ENCODE peak calls at places on chromosomes 12 and 14, in six cellular contexts. One of them, this sample, is unnamed.

GRCh38 chr14:86683525-86683924 is 1153.6 kb downstream of the FLRT2 start:
- DNase-seq in endothelial cell of umbilical vein: no peak
- DNase-seq in K562: no peak
- DNase-seq in breast epithelium: no peak
- DNase-seq in upper lobe of left lung: no peak
- DNase-seq in sigmoid colon: no peak
- DNase-seq in this sample: no peak

GRCh38 chr12:122204829-122205589 is 1.5 kb downstream of the B3GNT4 start:
- DNase-seq in endothelial cell of umbilical vein: no peak
- DNase-seq in K562: no peak
- DNase-seq in breast epithelium: no peak
- DNase-seq in upper lobe of left lung: no peak
- DNase-seq in sigmoid colon: no peak
- DNase-seq in this sample: no peak

GRCh38 chr14:36221097-36221496 is 44.6 kb upstream of the PTCSC3 start:
- DNase-seq in endothelial cell of umbilical vein: no peak
- DNase-seq in K562: no peak
- DNase-seq in breast epithelium: no peak
- DNase-seq in upper lobe of left lung: no peak
- DNase-seq in sigmoid colon: no peak
- DNase-seq in this sample: no peak

GRCh38 chr12:4278582-4278939 is 5.0 kb downstream of the CCND2 start:
- DNase-seq in endothelial cell of umbilical vein: no peak
- DNase-seq in K562: no peak
- DNase-seq in breast epithelium: no peak
- DNase-seq in upper lobe of left lung: no peak
- DNase-seq in sigmoid colon: peak; percentile 79
- DNase-seq in this sample: no peak

GRCh38 chr14:74713395-74713735 is 421 bp downstream of the FCF1 start:
- DNase-seq in endothelial cell of umbilical vein: no peak
- DNase-seq in K562: no peak
- DNase-seq in breast epithelium: no peak
- DNase-seq in upper lobe of left lung: no peak
- DNase-seq in sigmoid colon: no peak
- DNase-seq in this sample: no peak

GRCh38 chr12:94263011-94263786 is 114.8 kb downstream of the PLXNC1 start:
- DNase-seq in endothelial cell of umbilical vein: no peak
- DNase-seq in K562: no peak
- DNase-seq in breast epithelium: no peak
- DNase-seq in upper lobe of left lung: no peak
- DNase-seq in sigmoid colon: no peak
- DNase-seq in this sample: no peak

GRCh38 chr12:15794196-15794595 is 5.0 kb upstream of the EPS8 start:
- DNase-seq in endothelial cell of umbilical vein: no peak
- DNase-seq in K562: no peak
- DNase-seq in breast epithelium: no peak
- DNase-seq in upper lobe of left lung: no peak
- DNase-seq in sigmoid colon: no peak
- DNase-seq in this sample: no peak

GRCh38 chr12:108156717-108157116 is 27.6 kb downstream of the WSCD2 start:
- DNase-seq in endothelial cell of umbilical vein: no peak
- DNase-seq in K562: no peak
- DNase-seq in breast epithelium: peak; percentile 43
- DNase-seq in upper lobe of left lung: no peak
- DNase-seq in sigmoid colon: no peak
- DNase-seq in this sample: no peak

GRCh38 chr14:42224053-42224888 is 617.6 kb downstream of the LRFN5 start:
- DNase-seq in endothelial cell of umbilical vein: peak; percentile 47
- DNase-seq in K562: peak; percentile 3
- DNase-seq in breast epithelium: no peak
- DNase-seq in upper lobe of left lung: no peak
- DNase-seq in sigmoid colon: no peak
- DNase-seq in this sample: peak; percentile 52

GRCh38 chr12:72275551-72275950 is 3.4 kb downstream of the TRHDE start:
- DNase-seq in endothelial cell of umbilical vein: no peak
- DNase-seq in K562: no peak
- DNase-seq in breast epithelium: no peak
- DNase-seq in upper lobe of left lung: no peak
- DNase-seq in sigmoid colon: no peak
- DNase-seq in this sample: no peak

GRCh38 chr12:72276212-72276865 is 4.2 kb downstream of the TRHDE start:
- DNase-seq in endothelial cell of umbilical vein: no peak
- DNase-seq in K562: no peak
- DNase-seq in breast epithelium: no peak
- DNase-seq in upper lobe of left lung: no peak
- DNase-seq in sigmoid colon: no peak
- DNase-seq in this sample: no peak

GRCh38 chr12:72274926-72275325 is 2.8 kb downstream of the TRHDE start:
- DNase-seq in endothelial cell of umbilical vein: no peak
- DNase-seq in K562: no peak
- DNase-seq in breast epithelium: no peak
- DNase-seq in upper lobe of left lung: no peak
- DNase-seq in sigmoid colon: no peak
- DNase-seq in this sample: no peak

GRCh38 chr12:72278894-72279293 is 6.7 kb downstream of the TRHDE start:
- DNase-seq in endothelial cell of umbilical vein: no peak
- DNase-seq in K562: no peak
- DNase-seq in breast epithelium: no peak
- DNase-seq in upper lobe of left lung: no peak
- DNase-seq in sigmoid colon: no peak
- DNase-seq in this sample: no peak

GRCh38 chr12:72277415-72277814 is 5.2 kb downstream of the TRHDE start:
- DNase-seq in endothelial cell of umbilical vein: no peak
- DNase-seq in K562: no peak
- DNase-seq in breast epithelium: no peak
- DNase-seq in upper lobe of left lung: no peak
- DNase-seq in sigmoid colon: no peak
- DNase-seq in this sample: no peak
- H3K4me1 ChIP-seq in endothelial cell of umbilical vein: no peaks in the 10 kb centered on the region
- H3K4me1 ChIP-seq in K562: peaks cover 9% of the 10 kb centered on the region
- H3K4me1 ChIP-seq in breast epithelium: no peaks in the 10 kb centered on the region
- H3K4me1 ChIP-seq in upper lobe of left lung: peaks cover 11% of the 10 kb centered on the region
- H3K4me1 ChIP-seq in sigmoid colon: peaks cover 18% of the 10 kb centered on the region
- H3K4me1 ChIP-seq in this sample: peaks cover 14% of the 10 kb centered on the region

GRCh38 chr14:70660967-70661871 is 19.5 kb downstream of the TTC9 start:
- DNase-seq in endothelial cell of umbilical vein: no peak
- DNase-seq in K562: no peak
- DNase-seq in breast epithelium: peak; percentile 61
- DNase-seq in upper lobe of left lung: no peak
- DNase-seq in sigmoid colon: no peak
- DNase-seq in this sample: peak; percentile 80
- TF ChIP-seq CTCF in endothelial cell of umbilical vein: no peak
- TF ChIP-seq CTCF in K562: no peak
- TF ChIP-seq CTCF in breast epithelium: no peak
- TF ChIP-seq CTCF in upper lobe of left lung: no peak
- TF ChIP-seq CTCF in sigmoid colon: no peak
- TF ChIP-seq CTCF in this sample: no peak

DNA sequence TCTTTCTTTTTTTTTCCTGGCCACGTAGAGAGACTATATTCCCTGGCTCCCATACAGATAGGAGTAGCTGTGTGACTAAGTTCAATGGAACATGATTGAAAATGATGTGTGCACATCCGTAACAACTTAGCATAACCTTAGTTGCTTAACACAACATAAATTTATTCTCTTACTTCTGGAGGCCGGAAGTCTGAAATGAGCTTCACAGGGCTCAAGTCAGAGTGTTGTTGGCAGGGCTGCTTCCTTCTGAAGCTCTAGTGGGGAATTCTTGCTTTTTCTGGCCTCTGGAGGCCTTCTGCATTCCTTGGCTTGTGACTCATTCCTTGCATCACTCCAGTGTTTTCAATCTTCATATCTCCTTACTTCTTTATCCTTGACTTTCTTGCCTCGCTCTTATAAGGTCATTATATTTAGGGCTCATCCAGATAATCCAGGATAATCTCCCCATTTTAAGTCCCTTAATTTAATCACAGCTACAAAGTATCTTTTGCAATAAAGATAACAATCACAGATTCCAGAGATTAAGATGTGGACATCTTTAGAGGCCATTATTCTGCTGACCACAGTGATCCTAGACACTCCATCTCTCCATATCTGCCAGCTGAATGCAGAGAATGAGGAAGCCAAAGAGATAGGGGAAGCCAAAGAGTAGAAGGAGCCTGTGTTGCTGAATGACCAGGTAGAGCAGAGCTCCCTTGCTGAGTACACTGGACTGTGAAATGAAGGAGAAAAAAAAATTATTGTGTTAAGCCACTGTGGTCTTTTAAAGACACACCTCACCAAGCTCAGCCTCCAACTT is 21.0 kb upstream of the SNX6 start:
- DNase-seq in endothelial cell of umbilical vein: peak; percentile 89
- DNase-seq in K562: no peak
- DNase-seq in breast epithelium: no peak
- DNase-seq in upper lobe of left lung: no peak
- DNase-seq in sigmoid colon: no peak
- DNase-seq in this sample: no peak
- TF ChIP-seq POLR2AphosphoS5 in endothelial cell of umbilical vein: peak; percentile 88
- TF ChIP-seq POLR2AphosphoS5 in K562: no peak
- TF ChIP-seq POLR2AphosphoS5 in breast epithelium: no peak
- TF ChIP-seq POLR2AphosphoS5 in upper lobe of left lung: no peak
- TF ChIP-seq POLR2AphosphoS5 in sigmoid colon: no peak
- TF ChIP-seq POLR2AphosphoS5 in this sample: no peak

GRCh38 chr12:3154006-3154405 is 76.8 kb downstream of the TSPAN9 start:
- DNase-seq in endothelial cell of umbilical vein: no peak
- DNase-seq in K562: no peak
- DNase-seq in breast epithelium: no peak
- DNase-seq in upper lobe of left lung: no peak
- DNase-seq in sigmoid colon: no peak
- DNase-seq in this sample: no peak
- H3K4me1 ChIP-seq in endothelial cell of umbilical vein: peaks cover 42% of the 10 kb centered on the region
- H3K4me1 ChIP-seq in K562: no peaks in the 10 kb centered on the region
- H3K4me1 ChIP-seq in breast epithelium: peaks cover 11% of the 10 kb centered on the region
- H3K4me1 ChIP-seq in upper lobe of left lung: peaks cover 69% of the 10 kb centered on the region
- H3K4me1 ChIP-seq in sigmoid colon: peaks cover 28% of the 10 kb centered on the region
- H3K4me1 ChIP-seq in this sample: peaks cover 13% of the 10 kb centered on the region

GRCh38 chr12:43336962-43337555 is 214.9 kb downstream of the ADAMTS20 start:
- DNase-seq in endothelial cell of umbilical vein: peak; percentile 51
- DNase-seq in K562: no peak
- DNase-seq in breast epithelium: no peak
- DNase-seq in upper lobe of left lung: no peak
- DNase-seq in sigmoid colon: no peak
- DNase-seq in this sample: no peak
- TF ChIP-seq CTCF in endothelial cell of umbilical vein: peak; percentile 35
- TF ChIP-seq CTCF in K562: no peak
- TF ChIP-seq CTCF in breast epithelium: peak; percentile 35
- TF ChIP-seq CTCF in upper lobe of left lung: peak; percentile 10
- TF ChIP-seq CTCF in sigmoid colon: no peak
- TF ChIP-seq CTCF in this sample: no peak

DNA sequence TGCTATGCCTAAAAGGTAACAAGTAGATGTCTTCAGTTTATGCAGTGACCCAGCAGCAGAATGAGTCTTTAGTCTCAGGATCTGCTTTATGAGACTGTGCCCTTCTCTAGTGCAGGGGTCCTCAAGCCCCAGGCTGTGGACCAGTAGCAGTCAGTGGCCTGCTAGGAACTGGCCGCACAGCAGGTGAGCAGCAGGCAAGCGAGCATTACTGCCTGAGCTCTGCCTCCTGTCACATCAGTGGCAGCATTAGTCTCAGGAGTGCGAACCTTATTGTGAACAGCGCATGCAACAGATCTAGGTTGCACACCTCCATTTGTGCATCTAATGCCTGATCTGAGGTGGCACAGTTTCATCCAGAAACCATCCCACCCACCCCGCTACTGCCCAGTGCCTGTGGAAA is 38.4 kb downstream of the LRP6 start:
- DNase-seq in endothelial cell of umbilical vein: no peak
- DNase-seq in K562: no peak
- DNase-seq in breast epithelium: no peak
- DNase-seq in upper lobe of left lung: peak; percentile 2
- DNase-seq in sigmoid colon: no peak
- DNase-seq in this sample: no peak
- TF ChIP-seq POLR2AphosphoS5 in endothelial cell of umbilical vein: no peak
- TF ChIP-seq POLR2AphosphoS5 in K562: no peak
- TF ChIP-seq POLR2AphosphoS5 in breast epithelium: no peak
- TF ChIP-seq POLR2AphosphoS5 in upper lobe of left lung: no peak
- TF ChIP-seq POLR2AphosphoS5 in sigmoid colon: no peak
- TF ChIP-seq POLR2AphosphoS5 in this sample: no peak

DNA sequence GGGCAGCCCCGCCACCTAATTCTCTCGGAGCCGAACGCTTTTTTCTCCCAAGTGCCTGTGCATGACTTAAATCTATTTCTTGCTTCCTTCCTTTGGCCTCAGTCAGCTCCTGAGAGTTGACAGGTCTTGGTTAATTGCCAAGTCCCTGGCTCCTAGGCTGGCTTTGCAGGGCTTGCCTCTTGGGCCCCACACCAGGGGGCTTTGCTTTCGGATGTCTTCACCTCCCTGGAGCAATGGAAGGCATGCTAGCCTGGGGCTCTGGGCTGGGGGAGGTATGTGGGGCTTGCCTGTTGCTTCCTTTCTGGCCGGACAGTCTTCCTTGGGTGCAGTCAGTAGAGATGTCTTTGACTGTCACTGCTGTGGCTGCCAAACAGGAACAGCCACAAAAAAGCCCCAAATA is 2.2 kb upstream of the KRT80 start:
- DNase-seq in endothelial cell of umbilical vein: peak; percentile 70
- DNase-seq in K562: no peak
- DNase-seq in breast epithelium: no peak
- DNase-seq in upper lobe of left lung: no peak
- DNase-seq in sigmoid colon: no peak
- DNase-seq in this sample: no peak
- H3K4me1 ChIP-seq in endothelial cell of umbilical vein: peaks cover 58% of the 10 kb centered on the region
- H3K4me1 ChIP-seq in K562: peaks cover 4% of the 10 kb centered on the region
- H3K4me1 ChIP-seq in breast epithelium: peaks cover 21% of the 10 kb centered on the region
- H3K4me1 ChIP-seq in upper lobe of left lung: peaks cover 69% of the 10 kb centered on the region
- H3K4me1 ChIP-seq in sigmoid colon: peaks cover 57% of the 10 kb centered on the region
- H3K4me1 ChIP-seq in this sample: peaks cover 37% of the 10 kb centered on the region

DNA sequence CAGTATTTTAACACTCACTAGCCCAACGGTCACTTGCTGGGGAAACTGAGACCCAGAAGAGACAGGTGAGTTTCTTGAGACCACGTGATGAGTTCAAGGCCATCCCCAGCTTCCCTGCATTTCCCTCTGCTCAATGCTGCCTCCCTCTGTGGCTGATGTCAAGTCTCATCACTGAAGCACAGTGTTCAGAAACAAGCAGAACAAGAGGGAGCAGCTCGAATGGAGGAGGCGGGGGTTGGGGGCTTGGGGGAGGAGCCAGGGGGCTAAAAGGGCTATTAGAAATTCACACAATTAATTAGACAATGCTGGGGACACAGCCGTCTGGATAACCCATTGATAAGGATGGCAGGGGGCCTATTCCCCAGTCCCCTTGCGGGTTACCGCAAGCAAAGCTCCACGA is 707.8 kb downstream of the MED13L start:
- DNase-seq in endothelial cell of umbilical vein: no peak
- DNase-seq in K562: no peak
- DNase-seq in breast epithelium: no peak
- DNase-seq in upper lobe of left lung: no peak
- DNase-seq in sigmoid colon: no peak
- DNase-seq in this sample: no peak
- TF ChIP-seq CTCF in endothelial cell of umbilical vein: no peak
- TF ChIP-seq CTCF in K562: peak; percentile 5
- TF ChIP-seq CTCF in breast epithelium: no peak
- TF ChIP-seq CTCF in upper lobe of left lung: no peak
- TF ChIP-seq CTCF in sigmoid colon: no peak
- TF ChIP-seq CTCF in this sample: no peak

This sample was measured in stomach.